ENCODE peak calls at places on chromosomes 7 and 10, in six cellular contexts. Z, L, H, D, B and M are unnamed samples.

GRCh38 chr7:152424348-152425108 is 11.3 kb downstream of the KMT2C start:
- DNase-seq in Z (no peak), L (no peak), H (no peak), D (no peak), B (no peak), M (no peak)

GRCh38 chr10:30048768-30049507 is 10.4 kb downstream of the JCAD start:
- DNase-seq in Z (no peak), L (peak), H (no peak), D (no peak), B (no peak), M (peak)

GRCh38 chr10:132142396-132143161 is 44.2 kb upstream of the DPYSL4 start:
- DNase-seq in Z (no peak), L (no peak), H (no peak), D (peak), B (peak), M (peak)

GRCh38 chr10:114957673-114958072 is 19.7 kb downstream of the TRUB1 start:
- DNase-seq in Z (no peak), L (no peak), H (no peak), D (no peak), B (no peak), M (no peak)

GRCh38 chr10:16592327-16592854 is 70.7 kb upstream of the C1QL3 start:
- DNase-seq in Z (no peak), L (no peak), H (no peak), D (no peak), B (no peak), M (no peak)

GRCh38 chr7:55133630-55134392 is 115.0 kb downstream of the EGFR start:
- DNase-seq in Z (no peak), L (no peak), H (no peak), D (peak), B (no peak), M (no peak)

GRCh38 chr7:91416485-91416884 is 152.3 kb downstream of the FZD1 start:
- DNase-seq in Z (no peak), L (no peak), H (no peak), D (no peak), B (no peak), M (peak)

GRCh38 chr7:149669121-149669818 is 104.1 kb downstream of the ZNF467 start:
- DNase-seq in Z (no peak), L (no peak), H (no peak), D (no peak), B (no peak), M (no peak)

GRCh38 chr7:71750290-71750689 is 618.3 kb downstream of the GALNT17 start:
- DNase-seq in Z (no peak), L (no peak), H (no peak), D (no peak), B (no peak), M (no peak)

GRCh38 chr10:99788598-99789259 is 6.3 kb downstream of the ABCC2 start:
- DNase-seq in Z (no peak), L (no peak), H (no peak), D (no peak), B (no peak), M (no peak)

GRCh38 chr7:151990567-151990966 is 34.3 kb downstream of the GALNTL5 start:
- DNase-seq in Z (no peak), L (no peak), H (no peak), D (no peak), B (no peak), M (peak)

GRCh38 chr10:77297370-77297692 is 340.3 kb downstream of the KCNMA1 start:
- DNase-seq in Z (no peak), L (no peak), H (no peak), D (no peak), B (no peak), M (peak)

GRCh38 chr10:69684020-69684980 is 54.3 kb downstream of the FAM241B start:
- DNase-seq in Z (no peak), L (no peak), H (no peak), D (peak), B (no peak), M (no peak)

GRCh38 chr7:50655490-50655889 is 90.3 kb upstream of the DDC start:
- DNase-seq in Z (no peak), L (no peak), H (no peak), D (no peak), B (no peak), M (no peak)

GRCh38 chr7:34612671-34613070 is 45.3 kb upstream of the NPSR1 start:
- DNase-seq in Z (no peak), L (no peak), H (no peak), D (no peak), B (no peak), M (no peak)

GRCh38 chr7:87961754-87962153 is 27.7 kb downstream of the ADAM22 start:
- DNase-seq in Z (no peak), L (no peak), H (no peak), D (no peak), B (no peak), M (no peak)

GRCh38 chr10:74953214-74953613 is 126.8 kb downstream of the KAT6B start:
- DNase-seq in Z (no peak), L (no peak), H (no peak), D (no peak), B (no peak), M (no peak)

GRCh38 chr10:132335189-132336063 is 3.4 kb downstream of the LRRC27 start:
- DNase-seq in Z (no peak), L (peak), H (peak), D (no peak), B (no peak), M (no peak)

GRCh38 chr7:18405731-18406130 is 89.8 kb upstream of the HDAC9 start:
- DNase-seq in Z (no peak), L (peak), H (no peak), D (no peak), B (no peak), M (no peak)

GRCh38 chr10:112917676-112918075 is 32.4 kb upstream of the TCF7L2 start:
- DNase-seq in Z (no peak), L (no peak), H (no peak), D (no peak), B (no peak), M (no peak)

GRCh38 chr10:78634389-78634815 is 434.4 kb upstream of the ZMIZ1 start:
- DNase-seq in Z (no peak), L (no peak), H (no peak), D (peak), B (no peak), M (peak)

GRCh38 chr10:71880425-71881306 is 29.6 kb upstream of the PSAP start:
- DNase-seq in Z (no peak), L (no peak), H (peak), D (no peak), B (no peak), M (peak)

GRCh38 chr10:3136763-3137611 is 35.6 kb downstream of the PITRM1 start:
- DNase-seq in Z (no peak), L (no peak), H (peak), D (no peak), B (no peak), M (no peak)

GRCh38 chr7:79734158-79734557 is 280.7 kb upstream of the MAGI2 start:
- DNase-seq in Z (no peak), L (no peak), H (no peak), D (no peak), B (no peak), M (no peak)